ENCODE peak calls at places on chromosomes 2 and 18, in four cellular contexts. T is heart right ventricle, I is breast epithelium, X is tibial artery. Q is an unnamed sample. For H3K27me3, the result is how much of the 10 kb centered on the place peaks cover.

GRCh38 chr2:29766191-29766590 is 155.2 kb downstream of the ALK start:
- DNase-seq in T (no peak), I (no peak), X (no peak), Q (peak)

GRCh38 chr18:71223487-71223886 is 934.6 kb downstream of the SOCS6 start:
- DNase-seq in I (no peak), T (no peak), X (no peak), Q (no peak)

GRCh38 chr2:183665976-183666375 is 541.7 kb downstream of the NUP35 start:
- DNase-seq in I (no peak), T (no peak), X (no peak), Q (no peak)

GRCh38 chr2:8653485-8653884 is 28.4 kb upstream of the ID2 start:
- DNase-seq in I (no peak), X (peak), T (no peak), Q (no peak)

GRCh38 chr2:174617120-174617519 is 19.5 kb upstream of the WIPF1 start:
- DNase-seq in I (no peak), T (no peak), X (no peak), Q (no peak)

GRCh38 chr2:217061916-217062315 is 202.1 kb upstream of the TNP1 start:
- DNase-seq in T (no peak), X (no peak), I (no peak), Q (no peak)

GRCh38 chr2:113123731-113124130 is 3.7 kb upstream of the IL1RN start:
- DNase-seq in I (no peak), X (no peak), T (no peak), Q (no peak)

GRCh38 chr2:102139851-102140250 is 2.7 kb upstream of the IL1R1 start:
- DNase-seq in T (no peak), X (no peak), I (no peak), Q (no peak)

GRCh38 chr2:184053326-184053725 is 545.0 kb upstream of the ZNF804A start:
- DNase-seq in X (no peak), T (no peak), I (no peak), Q (no peak)

GRCh38 chr2:55779459-55780421 is 86.1 kb upstream of the PNPT1 start:
- DNase-seq in T (no peak), I (no peak), X (no peak), Q (no peak)

GRCh38 chr2:30362468-30363081 is 84.5 kb upstream of the LCLAT1 start:
- DNase-seq in T (no peak), X (no peak), I (no peak), Q (peak)

GRCh38 chr18:51278045-51278649 is 80.7 kb upstream of the MEX3C start:
- DNase-seq in X (no peak), I (no peak), T (no peak), Q (peak)

GRCh38 chr2:3641181-3641580 is 16.8 kb upstream of the ALLC start:
- DNase-seq in T (no peak), I (peak), X (peak), Q (no peak)

GRCh38 chr2:70340921-70341765 is 39.3 kb upstream of the FAM136A start:
- DNase-seq in X (no peak), I (no peak), T (peak), Q (peak)

GRCh38 chr2:20468549-20469500 is 22.0 kb downstream of the RHOB start:
- DNase-seq in X (peak), T (no peak), I (no peak), Q (no peak)

GRCh38 chr18:22155584-22155983 is 13.8 kb upstream of the GATA6 start:
- DNase-seq in X (no peak), T (no peak), I (no peak), Q (no peak)

GRCh38 chr2:150486539-150487484 is 655 bp downstream of the RND3 start:
- DNase-seq in I (no peak), X (peak), T (peak), Q (peak)

GRCh38 chr2:9205481-9205880 is 1.1 kb upstream of the ASAP2 start:
- DNase-seq in I (no peak), X (no peak), T (no peak), Q (no peak)

GRCh38 chr2:113848758-113849460 is 41.0 kb upstream of the ACTR3 start:
- DNase-seq in T (no peak), I (no peak), X (no peak), Q (peak)

GRCh38 chr2:127417406-127417805 is 821 bp upstream of the PROC start:
- DNase-seq in X (no peak), T (no peak), I (no peak), Q (no peak)

GRCh38 chr2:127721978-127722355 is 20.7 kb downstream of the SFT2D3 start:
- DNase-seq in X (no peak), T (no peak), I (no peak), Q (no peak)

GRCh38 chr2:3309496-3310355 is 67.9 kb downstream of the EIPR1 start:
- DNase-seq in I (no peak), T (no peak), X (no peak), Q (no peak)

GRCh38 chr2:28393115-28393836 is 618 bp downstream of the FOSL2 start:
- DNase-seq in X (peak), T (peak), I (peak), Q (peak)

GRCh38 chr2:46925444-46926351 is 10.1 kb upstream of the MCFD2 start:
- DNase-seq in I (no peak), X (no peak), T (no peak), Q (no peak)

GRCh38 chr2:132617989-132618388 is 52.0 kb downstream of the LYPD1 start:
- DNase-seq in I (no peak), X (no peak), T (no peak), Q (no peak)

GRCh38 chr2:235347691-235348090 is 146.2 kb upstream of the AGAP1 start:
- DNase-seq in T (no peak), X (no peak), I (no peak), Q (peak)

GRCh38 chr18:61606759-61607158 is 273.5 kb downstream of the CDH20 start:
- DNase-seq in I (peak), T (peak), X (peak), Q (peak)

GRCh38 chr2:156666130-156666785 is 230.1 kb downstream of the GPD2 start:
- DNase-seq in T (no peak), X (no peak), I (no peak), Q (no peak)

GRCh38 chr2:53403836-53404413 is 363.7 kb upstream of the CHAC2 start:
- DNase-seq in X (no peak), T (no peak), I (no peak), Q (peak)

GRCh38 chr18:13019301-13019700 is 28.1 kb downstream of the CEP192 start:
- DNase-seq in T (no peak), X (no peak), I (no peak), Q (no peak)

GRCh38 chr18:13014232-13014631 is 23.1 kb downstream of the CEP192 start:
- DNase-seq in X (no peak), I (no peak), T (no peak), Q (no peak)

GRCh38 chr18:13017247-13017875 is 26.2 kb downstream of the CEP192 start:
- DNase-seq in T (no peak), I (no peak), X (no peak), Q (no peak)

GRCh38 chr18:13014818-13015217 is 23.7 kb downstream of the CEP192 start:
- DNase-seq in I (no peak), X (no peak), T (no peak), Q (no peak)

GRCh38 chr18:13018379-13018778 is 27.2 kb downstream of the CEP192 start:
- DNase-seq in T (no peak), X (no peak), I (no peak), Q (no peak)
- H3K27me3 ChIP-seq in T (under half), X (under half), I (under half), Q (under half)

GRCh38 chr2:222876947-222877346 is 16.1 kb downstream of the ACSL3 start:
- DNase-seq in X (no peak), I (no peak), T (no peak), Q (no peak)

GRCh38 chr2:222878284-222878876 is 17.5 kb downstream of the ACSL3 start:
- DNase-seq in X (no peak), I (no peak), T (no peak), Q (no peak)

GRCh38 chr2:222878877-222879601 is 18.2 kb downstream of the ACSL3 start:
- DNase-seq in T (no peak), X (no peak), I (no peak), Q (peak)

GRCh38 chr2:222879602-222879933 is 18.7 kb downstream of the ACSL3 start:
- DNase-seq in X (no peak), I (no peak), T (no peak), Q (no peak)

DNA sequence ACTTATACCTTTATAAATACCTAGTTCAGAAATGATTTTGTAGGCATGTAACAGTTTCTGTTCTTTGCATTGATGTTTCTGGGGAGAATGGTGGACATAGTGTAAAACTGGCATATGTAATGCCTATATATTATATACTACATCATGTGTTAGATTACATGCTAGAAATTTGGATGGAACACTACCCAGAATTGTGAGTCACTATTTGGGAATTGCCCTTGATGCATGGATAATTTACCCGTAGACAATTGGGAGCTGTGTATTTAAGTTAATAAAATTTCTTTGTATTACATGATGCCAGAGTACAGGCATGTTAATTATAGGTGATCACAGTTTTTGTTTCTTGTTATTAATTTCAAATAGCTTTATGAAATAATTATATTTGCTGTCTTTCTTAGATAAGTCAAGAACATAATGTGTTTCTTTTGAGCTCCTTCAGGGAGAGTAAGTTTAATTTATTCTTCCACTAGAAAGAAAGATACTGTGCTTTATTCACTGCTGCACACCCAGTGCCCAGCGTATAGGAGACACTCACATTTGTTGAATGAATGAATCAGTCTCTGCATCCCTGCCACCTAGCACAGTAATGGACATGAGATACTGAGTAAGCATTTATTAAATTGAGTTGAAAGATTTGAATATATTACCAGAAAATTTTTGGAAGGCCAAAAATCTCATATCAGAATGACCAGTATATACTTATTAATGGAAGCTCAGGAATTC is 16.9 kb downstream of the ACSL3 start:
- DNase-seq in X (no peak), I (no peak), T (no peak), Q (no peak)
- H3K4me3 ChIP-seq in X (no peak), I (no peak), T (no peak), Q (no peak)

DNA sequence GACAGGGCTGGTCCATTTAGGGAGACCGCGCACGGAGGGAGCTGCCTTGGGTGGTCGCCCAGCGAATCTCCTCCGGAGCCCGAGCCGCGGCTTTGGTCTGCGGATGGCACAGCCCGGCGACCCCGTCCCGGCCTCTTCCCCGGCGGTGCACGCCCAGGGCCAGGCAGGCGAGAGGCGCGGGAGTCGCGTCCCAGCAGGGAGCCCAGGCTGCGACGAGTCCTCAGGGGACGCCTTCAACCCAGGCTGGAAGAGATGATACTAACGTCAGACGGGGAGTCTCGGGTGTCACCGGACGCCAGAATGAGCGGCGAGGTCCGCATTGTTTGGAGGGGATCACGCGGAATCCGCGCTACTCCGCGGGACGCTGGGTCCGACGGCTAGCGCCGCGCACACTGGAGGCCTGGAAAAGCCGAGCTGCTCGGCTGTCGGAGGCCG is 909 bp upstream of the CRACDL start:
- DNase-seq in T (no peak), X (no peak), I (no peak), Q (no peak)
- H3K27me3 ChIP-seq in T (half or more), X (under half), I (under half), Q (under half)

DNA sequence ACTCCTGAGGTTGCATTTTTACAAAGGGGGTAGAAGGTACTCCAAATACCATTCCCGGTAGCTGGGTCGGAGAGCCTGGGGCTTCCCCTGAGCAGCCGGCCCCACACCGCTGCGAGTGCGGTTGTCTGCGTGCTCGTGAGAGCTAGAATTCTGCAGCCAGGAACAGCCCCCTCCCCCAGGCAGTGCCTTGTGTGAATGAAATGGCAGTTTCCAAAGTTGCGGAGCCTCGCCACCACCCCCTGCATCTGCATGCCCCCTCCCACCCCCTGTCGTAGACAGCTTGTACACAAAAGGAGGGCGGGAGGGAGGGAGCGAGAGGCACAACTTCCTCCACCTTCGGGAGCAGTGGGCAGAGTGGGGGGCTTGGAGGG is 1.1 kb downstream of the MYCN start:
- DNase-seq in X (no peak), I (no peak), T (no peak), Q (no peak)
- H3K4me3 ChIP-seq in X (peak), I (peak), T (peak), Q (peak)

GRCh38 chr18:62607708-62608428 is 85.0 kb downstream of the ZCCHC2 start:
- DNase-seq in I (no peak), X (no peak), T (no peak), Q (no peak)
- H3K27me3 ChIP-seq in I (under half), X (under half), T (under half), Q (under half)

GRCh38 chr2:6813573-6813972 is 52.1 kb downstream of the CMPK2 start:
- DNase-seq in X (no peak), T (no peak), I (no peak), Q (no peak)
- H3K4me3 ChIP-seq in X (no peak), T (no peak), I (no peak), Q (no peak)

DNA sequence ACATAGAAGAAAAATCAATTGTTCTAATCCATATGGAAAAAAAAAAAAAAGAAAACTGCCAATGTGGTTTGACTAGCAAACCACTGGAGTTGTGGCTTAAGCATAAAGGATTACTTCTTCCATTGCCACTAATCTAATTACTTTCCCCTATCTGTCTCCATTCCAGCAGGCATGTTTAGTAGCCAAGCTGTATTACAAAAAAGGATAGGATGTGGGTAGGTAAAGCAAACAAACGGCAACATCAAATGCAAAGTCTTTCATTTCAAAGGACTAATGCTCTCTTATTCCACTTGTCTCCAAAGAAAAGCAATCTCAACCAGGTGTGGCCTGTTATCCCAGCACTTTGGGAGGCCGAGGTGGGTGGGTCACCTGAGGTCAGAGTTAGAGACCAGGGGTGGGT is 36.5 kb downstream of the SLC8A1 start:
- DNase-seq in T (no peak), X (no peak), I (no peak), Q (no peak)
- H3K27me3 ChIP-seq in T (under half), X (under half), I (under half), Q (under half)

GRCh38 chr2:233108611-233109490 is 48.7 kb downstream of the INPP5D start:
- DNase-seq in I (no peak), T (no peak), X (no peak), Q (no peak)
- H3K4me3 ChIP-seq in I (no peak), T (no peak), X (no peak), Q (no peak)

Q was measured in MG63.